ENCODE peak calls at places on chromosomes 12 and 14, in nine cellular contexts. N is MM.1S; J is MCF 10A; S is AG09309; G is CD4-positive, alpha-beta T cell; X is neural crest cell; T is epithelial cell of esophagus; Q is IMR-90; V is uterus. W is an unnamed sample.

GRCh38 chr12:94874086-94874985 is 129.2 kb downstream of the NDUFA12 start:
- DNase-seq in V (no peak), S (no peak), J (no peak), X (no peak), Q (no peak), N (no peak), G (no peak), T (no peak), W (no peak)

GRCh38 chr14:22794533-22794932 is 20.7 kb downstream of the SLC7A7 start:
- DNase-seq in X (no peak), N (no peak), V (no peak), Q (no peak), J (no peak), T (no peak), S (no peak), G (no peak), W (no peak)

GRCh38 chr12:132561784-132562156 is 48.6 kb downstream of the LRCOL1 start:
- DNase-seq in G (no peak), X (peak; percentile 48), T (peak; percentile 32), Q (no peak), S (no peak), N (no peak), J (peak; percentile 21), V (no peak), W (peak; percentile 61)

GRCh38 chr12:8541591-8541990 is 886 bp upstream of the CLEC4E start:
- DNase-seq in G (no peak), X (no peak), N (no peak), V (no peak), S (no peak), Q (no peak), J (no peak), T (no peak), W (no peak)

GRCh38 chr12:8780389-8780788 is 42.0 kb upstream of the A2ML1 start:
- DNase-seq in S (peak; percentile 24), Q (peak; percentile 44), J (peak; percentile 26), X (no peak), N (peak; percentile 10), G (no peak), V (no peak), T (peak; percentile 64), W (no peak)

GRCh38 chr14:72796935-72797334 is 97.0 kb downstream of the DPF3 start:
- DNase-seq in G (no peak), T (no peak), S (no peak), N (no peak), X (no peak), Q (no peak), V (no peak), J (no peak), W (no peak)

GRCh38 chr12:79555006-79555925 is 135.5 kb downstream of the PAWR start:
- DNase-seq in T (peak; percentile 39), N (no peak), X (no peak), G (no peak), J (peak; percentile 49), V (no peak), S (peak; percentile 29), Q (peak; percentile 79), W (no peak)

GRCh38 chr12:94095618-94096017 is 52.8 kb upstream of the PLXNC1 start:
- DNase-seq in J (no peak), T (no peak), G (no peak), N (no peak), Q (no peak), V (no peak), X (no peak), S (no peak), W (no peak)

GRCh38 chr14:93857500-93857899 is 69.2 kb upstream of the PRIMA1 start:
- DNase-seq in X (no peak), S (no peak), T (no peak), G (no peak), J (no peak), N (no peak), V (no peak), Q (no peak), W (no peak)

GRCh38 chr12:1325666-1326065 is 268.7 kb downstream of the FBXL14 start:
- DNase-seq in G (no peak), V (no peak), J (no peak), T (no peak), S (no peak), Q (no peak), N (no peak), X (no peak), W (no peak)

GRCh38 chr12:56928262-56928661 is 5.9 kb downstream of the SDR9C7 start:
- DNase-seq in N (no peak), V (no peak), S (no peak), X (no peak), G (no peak), J (no peak), Q (no peak), T (no peak), W (no peak)

GRCh38 chr14:99816217-99816616 is 23.0 kb downstream of the EML1 start:
- DNase-seq in T (no peak), X (no peak), G (no peak), J (no peak), N (no peak), Q (no peak), V (no peak), S (no peak), W (no peak)
- TF ChIP-seq CTCF in T (no peak), X (no peak), G (no peak), J (no peak), N (no peak), Q (no peak), V (no peak), S (no peak), W (no peak)

DNA sequence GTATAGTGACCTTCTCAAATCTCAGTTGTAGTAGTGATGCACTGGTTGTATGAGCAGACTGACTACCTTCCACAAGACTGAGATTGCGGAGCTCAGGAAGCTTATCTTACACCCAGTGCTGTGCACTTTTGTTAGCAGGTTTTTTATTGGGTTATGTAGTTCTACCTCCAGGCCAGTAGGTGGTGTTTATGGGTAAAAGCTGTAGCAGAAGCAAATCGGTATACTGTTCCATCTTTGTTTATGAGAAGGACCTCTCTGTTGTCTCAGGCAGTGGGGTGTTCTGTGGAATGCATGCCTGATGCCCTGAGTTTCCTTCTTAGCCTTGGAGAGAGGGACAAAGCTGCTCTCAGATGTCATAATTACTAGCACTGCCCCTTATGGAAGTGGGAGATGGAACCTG is 217.8 kb downstream of the LRFN5 start:
- DNase-seq in S (no peak), N (no peak), J (no peak), G (no peak), T (no peak), X (no peak), Q (no peak), V (no peak), W (no peak)
- TF ChIP-seq CTCF in S (no peak), N (peak; percentile 5), J (peak; percentile 17), G (no peak), T (peak; percentile 4), X (peak; percentile 36), Q (no peak), V (no peak), W (no peak)

GRCh38 chr14:70339039-70339438 is 20.4 kb downstream of the COX16 start:
- DNase-seq in T (no peak), X (no peak), N (no peak), V (no peak), S (no peak), G (no peak), J (no peak), Q (no peak), W (no peak)
- TF ChIP-seq CTCF in T (no peak), X (no peak), N (no peak), V (no peak), S (no peak), G (no peak), J (no peak), Q (no peak), W (no peak)

GRCh38 chr12:31815096-31815495 is 86.3 kb upstream of the AMN1 start:
- DNase-seq in T (no peak), V (no peak), S (no peak), J (no peak), Q (no peak), N (no peak), G (no peak), X (no peak), W (no peak)

GRCh38 chr12:31818623-31819268 is 89.9 kb upstream of the AMN1 start:
- DNase-seq in T (no peak), J (no peak), N (no peak), S (no peak), Q (no peak), V (no peak), G (no peak), X (no peak), W (no peak)

GRCh38 chr12:31817120-31817519 is 88.3 kb upstream of the AMN1 start:
- DNase-seq in V (no peak), S (no peak), G (no peak), T (no peak), J (no peak), Q (no peak), X (no peak), N (no peak), W (no peak)

GRCh38 chr12:31807773-31808097 is 78.9 kb upstream of the AMN1 start:
- DNase-seq in X (no peak), J (no peak), T (no peak), N (no peak), S (no peak), V (no peak), Q (no peak), G (no peak), W (no peak)

DNA sequence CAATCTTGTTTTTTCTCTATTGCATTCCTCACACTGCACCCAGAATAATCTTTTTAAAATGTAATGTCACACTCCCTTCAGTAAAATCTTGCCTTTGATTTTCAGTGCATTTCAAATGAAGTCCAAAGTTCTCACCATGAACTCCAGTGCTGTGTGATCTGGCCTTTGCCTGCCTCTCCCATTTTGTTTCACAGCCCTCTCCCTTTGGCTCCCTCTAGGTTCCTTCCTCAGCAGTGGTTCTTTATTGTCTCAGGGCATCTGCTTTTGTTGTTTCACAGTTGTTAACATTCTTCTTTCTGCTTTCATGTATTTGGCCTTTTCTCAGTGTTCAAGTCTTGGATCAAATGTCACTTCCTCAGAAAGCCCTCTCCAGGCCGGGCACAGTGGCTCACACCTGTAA is 84.5 kb upstream of the AMN1 start:
- DNase-seq in V (no peak), G (no peak), X (no peak), S (no peak), J (peak; percentile 11), Q (no peak), T (no peak), N (no peak), W (no peak)
- TF ChIP-seq CTCF in V (no peak), G (no peak), X (peak; percentile 42), S (peak; percentile 24), J (no peak), Q (no peak), T (peak; percentile 24), N (no peak), W (no peak)

DNA sequence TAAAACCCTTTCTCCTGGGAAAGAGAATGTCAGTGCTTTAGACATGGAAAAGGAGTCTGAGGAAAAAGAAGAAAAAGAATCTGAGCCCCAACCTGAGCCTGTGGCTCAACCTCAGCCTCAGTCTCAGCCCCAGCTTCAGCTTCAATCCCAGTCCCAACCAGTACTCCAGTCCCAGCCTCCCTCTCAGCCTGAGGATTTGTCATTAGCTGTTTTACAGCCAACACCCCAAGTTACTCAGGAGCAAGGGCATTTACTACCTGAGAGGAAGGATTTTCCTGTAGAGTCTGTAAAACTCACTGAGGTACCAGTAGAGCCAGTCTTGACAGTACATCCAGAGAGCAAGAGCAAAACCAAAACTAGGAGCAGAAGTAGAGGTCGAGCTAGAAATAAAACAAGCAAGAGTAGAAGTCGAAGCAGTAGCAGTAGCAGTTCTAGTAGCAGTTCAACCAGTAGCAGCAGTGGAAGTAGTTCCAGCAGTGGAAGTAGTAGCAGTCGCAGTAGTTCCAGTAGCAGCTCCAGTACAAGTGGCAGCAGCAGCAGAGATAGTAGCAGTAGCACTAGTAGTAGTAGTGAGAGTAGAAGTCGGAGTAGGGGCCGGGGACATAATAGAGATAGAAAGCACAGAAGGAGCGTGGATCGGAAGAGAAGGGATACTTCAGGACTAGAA is 6.1 kb downstream of the PNN start:
- DNase-seq in Q (no peak), J (no peak), X (no peak), N (no peak), G (no peak), S (no peak), V (no peak), T (peak; percentile 29), W (no peak)
- TF ChIP-seq CTCF in Q (no peak), J (no peak), X (no peak), N (no peak), G (no peak), S (no peak), V (no peak), T (no peak), W (no peak)

W was measured in D721Med.